ENCODE peak calls at places on chromosomes 1 and 21, in five cellular contexts. C is stomach, N is MM.1S, E is astrocyte, M is Peyer's patch. H is an unnamed sample.
A peak's percentile ranks its signal among the peaks of the same experiment; 100 is the strongest.

GRCh38 chr1:15345711-15346355 is 63.9 kb upstream of the EFHD2 start:
- DNase-seq in C (peak; percentile 72), M (peak; percentile 59), N (no peak), E (no peak), H (peak; percentile 62)

GRCh38 chr1:204578867-204579664 is 62.9 kb downstream of the MDM4 start:
- DNase-seq in N (peak; percentile 87), C (peak; percentile 31), E (no peak), M (peak; percentile 65), H (no peak)

GRCh38 chr1:207866471-207867135 is 44.3 kb downstream of the CD34 start:
- DNase-seq in C (no peak), M (peak; percentile 57), E (no peak), N (no peak), H (no peak)

GRCh38 chr1:70331962-70332361 is 22.6 kb downstream of the ANKRD13C start:
- DNase-seq in C (no peak), N (no peak), E (peak; percentile 74), M (no peak), H (no peak)

GRCh38 chr1:53585116-53585515 is 125.9 kb downstream of the DMRTB1 start:
- DNase-seq in C (peak; percentile 26), E (peak; percentile 20), N (peak; percentile 91), M (peak; percentile 37), H (peak; percentile 60)

GRCh38 chr1:43061803-43062202 is 103.1 kb upstream of the SLC2A1 start:
- DNase-seq in C (no peak), N (no peak), E (no peak), M (no peak), H (no peak)

GRCh38 chr1:154583691-154584212 is 16.2 kb downstream of the CHRNB2 start:
- DNase-seq in N (no peak), M (no peak), E (no peak), C (no peak), H (no peak)

GRCh38 chr1:42723511-42723910 is 16.5 kb downstream of the CLDN19 start:
- DNase-seq in E (no peak), N (no peak), M (no peak), C (no peak), H (no peak)

GRCh38 chr1:31771891-31772668 is 7.9 kb upstream of the ADGRB2 start:
- DNase-seq in N (no peak), E (no peak), C (no peak), M (no peak), H (peak; percentile 57)

GRCh38 chr1:77068013-77068412 is 151.2 kb downstream of the PIGK start:
- DNase-seq in E (no peak), M (no peak), N (no peak), C (no peak), H (no peak)

GRCh38 chr1:223834660-223835263 is 11.0 kb downstream of the TP53BP2 start:
- DNase-seq in E (peak; percentile 61), M (no peak), C (no peak), N (no peak), H (no peak)

GRCh38 chr1:6859415-6860343 is 74.4 kb downstream of the CAMTA1 start:
- DNase-seq in M (no peak), E (peak; percentile 98), C (no peak), N (no peak), H (no peak)

GRCh38 chr1:21232044-21232443 is 55.3 kb upstream of the EIF4G3 start:
- DNase-seq in N (peak; percentile 15), C (peak; percentile 59), M (peak; percentile 31), E (no peak), H (peak; percentile 43)

GRCh38 chr1:10713614-10714013 is 82.8 kb downstream of the CASZ1 start:
- DNase-seq in C (no peak), E (no peak), M (no peak), N (no peak), H (no peak)
- H3K4me1 ChIP-seq in C (peaks cover 59% of the 10 kb centered on the region), E (no peaks in the 10 kb centered on the region), M (no peaks in the 10 kb centered on the region), N (no peaks in the 10 kb centered on the region), H (no peaks in the 10 kb centered on the region)

GRCh38 chr1:210330279-210330866 is 1.7 kb downstream of the HHAT start:
- DNase-seq in C (no peak), E (peak; percentile 58), N (no peak), M (no peak), H (no peak)

GRCh38 chr1:210332233-210332632 is 3.5 kb downstream of the HHAT start:
- DNase-seq in N (peak; percentile 38), E (no peak), C (no peak), M (no peak), H (no peak)

GRCh38 chr1:210328032-210328745 is 513 bp upstream of the HHAT start:
- DNase-seq in N (no peak), C (no peak), E (no peak), M (no peak), H (no peak)

GRCh38 chr1:210325026-210325670 is 3.6 kb upstream of the HHAT start:
- DNase-seq in N (no peak), E (no peak), C (no peak), M (no peak), H (no peak)

GRCh38 chr1:210328746-210329488 is at the start of gene HHAT:
- DNase-seq in M (peak; percentile 58), C (peak; percentile 79), N (peak; percentile 91), E (peak; percentile 64), H (peak; percentile 56)
- TF ChIP-seq CTCF in M (no peak), C (no peak), N (peak; percentile 4), E (no peak), H (no peak)

GRCh38 chr1:66356605-66357004 is 177.3 kb upstream of the SGIP1 start:
- DNase-seq in M (no peak), E (no peak), N (no peak), C (no peak), H (no peak)
- H3K4me1 ChIP-seq in M (no peaks in the 10 kb centered on the region), E (peaks cover 6% of the 10 kb centered on the region), N (peaks cover 8% of the 10 kb centered on the region), C (peaks cover 5% of the 10 kb centered on the region), H (peaks cover 65% of the 10 kb centered on the region)

GRCh38 chr1:2103901-2104590 is 53.8 kb downstream of the PRKCZ start:
- DNase-seq in E (no peak), M (no peak), N (no peak), C (no peak), H (no peak)
- TF ChIP-seq CTCF in E (no peak), M (no peak), N (no peak), C (no peak), H (no peak)

GRCh38 chr1:23528245-23528978 is 2.6 kb downstream of the E2F2 start:
- DNase-seq in C (peak; percentile 92), E (peak; percentile 55), N (peak; percentile 96), M (peak; percentile 66), H (peak; percentile 80)
- H3K4me1 ChIP-seq in C (peaks cover 75% of the 10 kb centered on the region), E (peaks cover 9% of the 10 kb centered on the region), N (peaks cover 65% of the 10 kb centered on the region), M (peaks cover 63% of the 10 kb centered on the region), H (peaks cover 80% of the 10 kb centered on the region)

GRCh38 chr1:183578846-183579245 is 11.4 kb downstream of the NCF2 start:
- DNase-seq in E (no peak), M (no peak), N (no peak), C (peak; percentile 26), H (no peak)

GRCh38 chr1:183577897-183578470 is 12.3 kb downstream of the NCF2 start:
- DNase-seq in E (no peak), C (no peak), N (no peak), M (no peak), H (no peak)

GRCh38 chr1:183583466-183583865 is 6.8 kb downstream of the NCF2 start:
- DNase-seq in N (no peak), C (no peak), M (no peak), E (no peak), H (no peak)

GRCh38 chr1:183582021-183582746 is 8.1 kb downstream of the NCF2 start:
- DNase-seq in M (no peak), N (no peak), E (no peak), C (no peak), H (no peak)

GRCh38 chr1:183580281-183580682 is 10.0 kb downstream of the NCF2 start:
- DNase-seq in M (peak; percentile 50), E (no peak), N (peak; percentile 16), C (no peak), H (no peak)
- TF ChIP-seq CTCF in M (no peak), E (peak; percentile 13), N (peak; percentile 25), C (no peak), H (no peak)

GRCh38 chr21:42759594-42759927 is 106.1 kb downstream of the PDE9A start:
- DNase-seq in C (no peak), M (no peak), N (no peak), E (no peak), H (no peak)
- H3K4me1 ChIP-seq in C (no peaks in the 10 kb centered on the region), M (no peaks in the 10 kb centered on the region), N (no peaks in the 10 kb centered on the region), E (no peaks in the 10 kb centered on the region), H (no peaks in the 10 kb centered on the region)